ENCODE peak calls at places on chromosomes 6 and 20, in eight cellular contexts. C is stomach; T is SK-N-SH; V is body of pancreas; H is left ventricle myocardium inferior; U is lung; O is endodermal cell; L is CD8-positive, alpha-beta T cell. P is an unnamed sample.

GRCh38 chr20:10553326-10553984 is 118.3 kb downstream of the SLX4IP start:
- DNase-seq in V (peak; percentile 84), U (peak; percentile 64), L (no peak), O (peak; percentile 85), T (peak; percentile 49), C (peak; percentile 72), H (peak; percentile 60), P (peak; percentile 74)

GRCh38 chr6:53984163-53984562 is 127.1 kb upstream of the MLIP start:
- DNase-seq in V (no peak), H (no peak), L (no peak), O (no peak), U (no peak), C (no peak), T (no peak), P (no peak)

GRCh38 chr6:74357329-74357728 is 661.3 kb downstream of the CD109 start:
- DNase-seq in U (no peak), H (no peak), T (no peak), V (no peak), O (no peak), C (no peak), L (no peak), P (no peak)

GRCh38 chr20:63151554-63152321 is 64.2 kb downstream of the YTHDF1 start:
- DNase-seq in V (no peak), U (no peak), O (no peak), T (no peak), H (no peak), L (no peak), C (no peak), P (no peak)

GRCh38 chr20:4167261-4168004 is 152.1 kb upstream of the RNF24 start:
- DNase-seq in O (peak; percentile 74), L (no peak), C (no peak), V (peak; percentile 26), U (no peak), T (peak; percentile 61), H (no peak), P (peak; percentile 43)

GRCh38 chr20:63830821-63831593 is at the start of gene ZBTB46:
- DNase-seq in T (peak; percentile 99), U (no peak), H (peak; percentile 79), L (no peak), O (peak; percentile 66), V (peak; percentile 72), C (peak; percentile 62), P (no peak)

GRCh38 chr20:19789446-19789845 is 31.4 kb downstream of the RIN2 start:
- DNase-seq in O (peak; percentile 66), U (no peak), V (no peak), T (no peak), C (no peak), H (no peak), L (no peak), P (no peak)

GRCh38 chr6:168864541-168865495 is 388.8 kb downstream of the THBS2 start:
- DNase-seq in L (no peak), H (no peak), V (no peak), U (no peak), O (no peak), T (no peak), C (no peak), P (no peak)

GRCh38 chr6:17394192-17394611 is 807 bp downstream of the CAP2 start:
- DNase-seq in T (no peak), L (no peak), U (peak; percentile 55), O (peak; percentile 89), H (peak; percentile 22), C (peak; percentile 28), V (peak; percentile 70), P (peak; percentile 42)

GRCh38 chr6:10855233-10855632 is 16.9 kb upstream of the MAK start:
- DNase-seq in V (no peak), L (no peak), T (no peak), U (no peak), C (no peak), H (no peak), O (no peak), P (no peak)

GRCh38 chr6:40461643-40462042 is 125.5 kb downstream of the LRFN2 start:
- DNase-seq in T (no peak), C (no peak), H (no peak), V (no peak), L (no peak), O (no peak), U (no peak), P (no peak)

GRCh38 chr20:46931699-46932098 is 37.1 kb downstream of the EYA2 start:
- DNase-seq in C (no peak), V (peak; percentile 11), U (no peak), O (no peak), H (no peak), T (no peak), L (no peak), P (peak; percentile 84)

GRCh38 chr20:17787816-17788215 is 88.0 kb downstream of the BANF2 start:
- DNase-seq in C (no peak), O (no peak), V (no peak), T (no peak), L (no peak), H (no peak), U (no peak), P (no peak)

GRCh38 chr20:63073051-63073737 is 66.4 kb upstream of the BHLHE23 start:
- DNase-seq in C (no peak), U (no peak), H (no peak), V (no peak), O (no peak), L (no peak), T (peak; percentile 71), P (no peak)

GRCh38 chr20:48523191-48523757 is 304.5 kb downstream of the PREX1 start:
- DNase-seq in O (peak; percentile 86), L (no peak), U (no peak), V (peak; percentile 22), H (no peak), C (no peak), T (peak; percentile 25), P (no peak)

GRCh38 chr6:100577425-100577824 is 112.7 kb upstream of the SIM1 start:
- DNase-seq in H (no peak), O (no peak), L (no peak), U (no peak), C (no peak), T (no peak), V (no peak), P (no peak)

GRCh38 chr6:100568255-100568654 is 103.5 kb upstream of the SIM1 start:
- DNase-seq in T (no peak), L (no peak), O (no peak), V (no peak), U (no peak), C (no peak), H (no peak), P (no peak)

GRCh38 chr6:100574836-100575235 is 110.1 kb upstream of the SIM1 start:
- DNase-seq in V (no peak), L (no peak), O (no peak), C (no peak), U (no peak), T (no peak), H (no peak), P (peak; percentile 39)

DNA sequence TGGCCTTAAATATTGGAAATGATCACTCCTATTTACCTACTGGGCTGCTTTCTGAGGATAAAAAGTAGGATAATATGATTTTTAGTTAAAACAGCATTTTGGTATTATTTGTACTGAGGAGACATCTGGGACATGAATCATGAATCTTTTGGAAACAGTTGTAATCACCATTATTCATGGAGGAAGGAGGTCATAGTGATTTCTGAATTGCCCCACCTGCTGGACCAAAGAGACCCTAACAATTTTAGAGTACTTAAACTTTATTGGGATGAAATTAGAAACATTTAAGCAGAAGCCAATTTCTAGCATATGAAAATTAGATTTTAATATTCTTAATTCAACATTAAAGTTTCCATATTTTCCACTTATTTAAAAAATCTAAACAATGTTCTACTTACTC is 108.4 kb upstream of the SIM1 start:
- DNase-seq in O (no peak), T (peak; percentile 7), C (no peak), V (no peak), L (no peak), U (no peak), H (no peak), P (no peak)
- TF ChIP-seq CTCF in O (peak; percentile 79), T (peak; percentile 57), C (no peak), V (peak; percentile 13), L (no peak), U (no peak), H (no peak), P (peak; percentile 6)

GRCh38 chr6:108164815-108165706 is 761 bp upstream of the NR2E1 start:
- DNase-seq in T (peak; percentile 68), L (no peak), U (no peak), H (no peak), O (peak; percentile 81), V (no peak), C (no peak), P (peak; percentile 65)
- H3K4me3 ChIP-seq in T (peak overlapping the region; percentile 53), L (no peak overlapping the region), U (no peak overlapping the region), H (peak overlapping the region; percentile 52), O (peak overlapping the region; percentile 73), V (no peak overlapping the region), C (peak overlapping the region; percentile 20), P (peak overlapping the region; percentile 57)

GRCh38 chr6:81900616-81901015 is 148.1 kb upstream of the TENT5A start:
- DNase-seq in L (no peak), U (no peak), T (no peak), V (no peak), H (no peak), C (no peak), O (no peak), P (no peak)
- H3K27ac ChIP-seq in L (no peak overlapping the region), U (no peak overlapping the region), T (no peak overlapping the region), V (no peak overlapping the region), H (peak overlapping the region; percentile 77), C (no peak overlapping the region), O (no peak overlapping the region), P (no peak overlapping the region)

GRCh38 chr6:92122746-92123145 is 1296.6 kb downstream of the EPHA7 start:
- DNase-seq in L (no peak), V (no peak), C (no peak), T (peak; percentile 11), U (no peak), O (no peak), H (no peak), P (no peak)
- TF ChIP-seq CTCF in L (no peak), V (no peak), C (no peak), T (peak; percentile 34), U (no peak), O (peak; percentile 75), H (peak; percentile 39), P (no peak)

GRCh38 chr6:28634406-28634757 is 108.7 kb downstream of the GPX5 start:
- DNase-seq in C (no peak), H (no peak), V (no peak), U (no peak), O (no peak), L (no peak), T (no peak), P (no peak)
- H3K4me3 ChIP-seq in C (peak overlapping the region; percentile 19), H (peak overlapping the region; percentile 56), V (no peak overlapping the region), U (no peak overlapping the region), O (peak overlapping the region; percentile 94), L (no peak overlapping the region), T (peak overlapping the region; percentile 71), P (peak overlapping the region; percentile 80)